ENCODE peak calls at places on chromosomes 16 and 17, in four cellular contexts. M is mucosa of descending colon, T is heart right ventricle, P is thoracic aorta. B is an unnamed sample.

GRCh38 chr17:75565066-75565465 is 22.5 kb upstream of the MYO15B start:
- DNase-seq in M (no peak), T (no peak), P (no peak), B (no peak)

GRCh38 chr16:85395913-85396878 is 216.9 kb upstream of the GSE1 start:
- DNase-seq in M (peak; percentile 50), T (peak; percentile 54), P (no peak), B (no peak)

GRCh38 chr17:59829217-59830006 is 63.3 kb downstream of the TUBD1 start:
- DNase-seq in M (no peak), T (no peak), P (no peak), B (no peak)

GRCh38 chr17:6435968-6436367 is 1.0 kb upstream of the AIPL1 start:
- DNase-seq in M (no peak), T (peak; percentile 41), P (no peak), B (no peak)

GRCh38 chr16:73997340-73997711 is 299.3 kb upstream of the PSMD7 start:
- DNase-seq in M (no peak), T (no peak), P (no peak), B (no peak)

GRCh38 chr16:2035431-2036199 is 8.9 kb downstream of the NHERF2 start:
- DNase-seq in M (peak; percentile 69), T (peak; percentile 74), P (peak; percentile 35), B (no peak)

GRCh38 chr16:17404903-17405691 is 65.7 kb downstream of the XYLT1 start:
- DNase-seq in M (peak; percentile 70), T (peak; percentile 56), P (peak; percentile 81), B (peak; percentile 97)

GRCh38 chr17:15321556-15322250 is 19.7 kb downstream of the TEKT3 start:
- DNase-seq in M (no peak), T (no peak), P (no peak), B (no peak)

GRCh38 chr17:6427284-6427781 is 7.6 kb downstream of the AIPL1 start:
- DNase-seq in M (no peak), T (no peak), P (no peak), B (no peak)

GRCh38 chr17:4565209-4566141 is 5.1 kb upstream of the GGT6 start:
- DNase-seq in M (peak; percentile 75), T (no peak), P (no peak), B (no peak)

GRCh38 chr16:65117701-65118448 is 4.0 kb downstream of the CDH11 start:
- DNase-seq in M (no peak), T (peak; percentile 53), P (no peak), B (peak; percentile 86)

GRCh38 chr16:1792836-1793577 is 498 bp downstream of the IGFALS start:
- DNase-seq in M (peak; percentile 53), T (no peak), P (no peak), B (no peak)

GRCh38 chr16:31301708-31302400 is 42.1 kb downstream of the ITGAM start:
- DNase-seq in M (no peak), T (no peak), P (no peak), B (no peak)

GRCh38 chr16:19532601-19533000 is 8.9 kb downstream of the CCP110 start:
- DNase-seq in M (no peak), T (no peak), P (no peak), B (no peak)

GRCh38 chr16:228151-228855 is 946 bp downstream of the LUC7L start:
- DNase-seq in M (no peak), T (no peak), P (no peak), B (no peak)

GRCh38 chr17:61534414-61534813 is 56.6 kb downstream of the NACA2 start:
- DNase-seq in M (no peak), T (no peak), P (no peak), B (no peak)

GRCh38 chr17:46876353-46876887 is 25.0 kb downstream of the WNT9B start:
- DNase-seq in M (peak; percentile 66), T (no peak), P (no peak), B (no peak)

GRCh38 chr17:16322636-16323035 is 30.6 kb downstream of the CENPV start:
- DNase-seq in M (no peak), T (no peak), P (no peak), B (no peak)

GRCh38 chr16:74451951-74452758 is 30.9 kb upstream of the CLEC18B start:
- DNase-seq in M (no peak), T (no peak), P (no peak), B (no peak)

GRCh38 chr16:56451753-56452689 is 667 bp downstream of the OGFOD1 start:
- DNase-seq in M (peak; percentile 54), T (no peak), P (peak; percentile 15), B (peak; percentile 80)

GRCh38 chr16:1941924-1942809 is 832 bp downstream of the MSRB1 start:
- DNase-seq in M (peak; percentile 58), T (no peak), P (no peak), B (no peak)

GRCh38 chr16:67456383-67457140 is 24.4 kb downstream of the ATP6V0D1 start:
- DNase-seq in M (peak; percentile 83), T (peak; percentile 67), P (peak; percentile 41), B (no peak)

GRCh38 chr17:9185142-9185541 is 163.8 kb downstream of the NTN1 start:
- DNase-seq in M (no peak), T (no peak), P (no peak), B (no peak)

GRCh38 chr16:66899945-66900688 is 18.6 kb downstream of the CDH16 start:
- DNase-seq in M (peak; percentile 84), T (peak; percentile 81), P (peak; percentile 76), B (no peak)

GRCh38 chr16:90044111-90044551 is 24.9 kb upstream of the DBNDD1 start:
- DNase-seq in M (peak; percentile 66), T (no peak), P (no peak), B (no peak)

GRCh38 chr16:86925067-86925791 is 346.9 kb downstream of the FOXL1 start:
- DNase-seq in M (no peak), T (no peak), P (no peak), B (no peak)

GRCh38 chr16:77993586-77993985 is 28.8 kb upstream of the CLEC3A start:
- DNase-seq in M (no peak), T (no peak), P (no peak), B (no peak)

GRCh38 chr17:20068445-20068844 is 59.3 kb downstream of the SPECC1 start:
- DNase-seq in M (no peak), T (no peak), P (no peak), B (no peak)

GRCh38 chr16:83967838-83968482 is at the start of gene NECAB2:
- DNase-seq in M (no peak), T (peak; percentile 62), P (no peak), B (no peak)

GRCh38 chr17:76593338-76593737 is 7.7 kb upstream of the ST6GALNAC2 start:
- DNase-seq in M (no peak), T (no peak), P (no peak), B (no peak)

GRCh38 chr17:80431246-80432195 is 16.6 kb downstream of the ENDOV start:
- DNase-seq in M (no peak), T (no peak), P (no peak), B (no peak)

GRCh38 chr16:9932000-9932399 is 250.2 kb downstream of the GRIN2A start:
- DNase-seq in M (no peak), T (no peak), P (no peak), B (no peak)

GRCh38 chr17:74779948-74780400 is 3.8 kb upstream of the NAT9 start:
- DNase-seq in M (peak; percentile 77), T (no peak), P (no peak), B (no peak)

DNA sequence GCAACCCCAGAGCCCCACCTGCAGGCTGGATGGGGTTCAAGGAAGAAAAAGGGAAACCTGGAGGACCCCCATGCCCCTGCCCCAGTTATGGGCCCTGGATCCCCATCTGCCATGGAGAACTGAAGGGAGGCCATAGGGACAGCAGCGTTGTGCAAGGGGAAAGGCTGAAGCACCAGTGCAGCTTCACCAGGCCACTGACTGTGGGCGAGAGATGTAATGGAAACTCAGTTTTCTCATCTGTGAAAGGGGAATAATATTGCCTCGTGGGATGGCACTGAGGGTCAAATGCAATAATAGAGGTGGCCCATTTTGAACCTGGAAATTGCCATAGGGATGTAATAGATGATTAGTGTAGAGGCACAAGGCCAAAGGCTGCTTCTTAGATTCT is 9.9 kb upstream of the TSPOAP1 start:
- DNase-seq in M (no peak), T (no peak), P (no peak), B (no peak)
- TF ChIP-seq CTCF in M (no peak), T (no peak), P (no peak), B (no peak)

GRCh38 chr17:13513039-13513405 is 88.7 kb downstream of the HS3ST3A1 start:
- DNase-seq in M (no peak), T (no peak), P (no peak), B (no peak)
- TF ChIP-seq CTCF in M (no peak), T (no peak), P (no peak), B (no peak)

GRCh38 chr17:36752096-36752888 is 150.9 kb downstream of the MRM1 start:
- DNase-seq in M (peak; percentile 58), T (no peak), P (no peak), B (no peak)

GRCh38 chr17:36760425-36760824 is 159.0 kb downstream of the MRM1 start:
- DNase-seq in M (no peak), T (no peak), P (no peak), B (no peak)

GRCh38 chr17:36756695-36757094 is 155.3 kb downstream of the MRM1 start:
- DNase-seq in M (no peak), T (no peak), P (no peak), B (no peak)

GRCh38 chr17:36750316-36750885 is 149.0 kb downstream of the MRM1 start:
- DNase-seq in M (no peak), T (no peak), P (no peak), B (no peak)

GRCh38 chr17:36755586-36755985 is 154.2 kb downstream of the MRM1 start:
- DNase-seq in M (no peak), T (no peak), P (no peak), B (no peak)
- TF ChIP-seq CTCF in M (peak; percentile 24), T (no peak), P (no peak), B (no peak)

GRCh38 chr17:50620848-50621247 is 13.8 kb upstream of the ABCC3 start:
- DNase-seq in M (no peak), T (no peak), P (no peak), B (no peak)
- TF ChIP-seq CTCF in M (no peak), T (no peak), P (no peak), B (no peak)

GRCh38 chr17:39925282-39926134 is 1.9 kb downstream of the ORMDL3 start:
- DNase-seq in M (no peak), T (no peak), P (no peak), B (no peak)

GRCh38 chr17:39922006-39922405 is 3.6 kb upstream of the GSDMB start:
- DNase-seq in M (no peak), T (no peak), P (no peak), B (no peak)

GRCh38 chr17:39924691-39925055 is 2.7 kb downstream of the ORMDL3 start:
- DNase-seq in M (no peak), T (no peak), P (no peak), B (no peak)

GRCh38 chr17:39923230-39923629 is 4.2 kb downstream of the ORMDL3 start:
- DNase-seq in M (no peak), T (no peak), P (no peak), B (no peak)

GRCh38 chr17:39923836-39924690 is 3.3 kb downstream of the ORMDL3 start:
- DNase-seq in M (no peak), T (no peak), P (no peak), B (no peak)
- TF ChIP-seq CTCF in M (no peak), T (no peak), P (no peak), B (no peak)